ENCODE peak calls at places on chromosomes 12 and 14, in seven cellular contexts. D is right lobe of liver; U is brain microvascular endothelial cell; S is upper lobe of right lung; X is CD8-positive, alpha-beta T cell; N is mammary epithelial cell; V is tibial artery. K is an unnamed sample.

GRCh38 chr14:98138666-98139065 is 1133.3 kb downstream of the BCL11B start:
- DNase-seq in D (no peak), U (no peak), S (no peak), X (peak), N (peak), V (no peak), K (no peak)

GRCh38 chr14:104105071-104105821 is 19.7 kb downstream of the ASPG start:
- DNase-seq in D (peak), U (no peak), S (peak), X (no peak), N (no peak), V (peak), K (no peak)

GRCh38 chr12:22529281-22530060 is 14.9 kb downstream of the C2CD5 start:
- DNase-seq in D (no peak), U (no peak), S (no peak), X (no peak), N (peak), V (no peak), K (no peak)

GRCh38 chr12:38736821-38737220 is 168.6 kb downstream of the CPNE8 start:
- DNase-seq in D (no peak), U (no peak), S (no peak), X (no peak), N (no peak), V (no peak), K (no peak)

GRCh38 chr14:67695394-67695949 is at the start of gene RDH11:
- DNase-seq in D (peak), U (peak), S (peak), X (peak), N (peak), V (peak), K (peak)

GRCh38 chr14:73753887-73754880 is 40.0 kb upstream of the PNMA1 start:
- DNase-seq in D (no peak), U (no peak), S (no peak), X (no peak), N (no peak), V (peak), K (no peak)

GRCh38 chr14:105391541-105391940 is 6.8 kb upstream of the TEX22 start:
- DNase-seq in D (no peak), U (no peak), S (no peak), X (no peak), N (no peak), V (no peak), K (no peak)

GRCh38 chr12:49624919-49625577 is 1.7 kb downstream of the PRPF40B start:
- DNase-seq in D (no peak), U (no peak), S (no peak), X (no peak), N (peak), V (no peak), K (no peak)

GRCh38 chr14:24084439-24084838 is 9.7 kb upstream of the PCK2 start:
- DNase-seq in D (no peak), U (no peak), S (no peak), X (no peak), N (no peak), V (no peak), K (no peak)

GRCh38 chr14:83988274-83988673 is 1541.7 kb upstream of the FLRT2 start:
- DNase-seq in D (no peak), U (no peak), S (no peak), X (no peak), N (no peak), V (no peak), K (peak)

GRCh38 chr12:130698106-130698505 is 18.0 kb downstream of the RIMBP2 start:
- DNase-seq in D (no peak), U (no peak), S (peak), X (no peak), N (no peak), V (peak), K (no peak)

GRCh38 chr12:57713209-57713608 is 19.3 kb downstream of the OS9 start:
- DNase-seq in D (no peak), U (no peak), S (no peak), X (no peak), N (no peak), V (no peak), K (no peak)

GRCh38 chr14:70744631-70745030 is 64.7 kb downstream of the MAP3K9 start:
- DNase-seq in D (no peak), U (no peak), S (no peak), X (no peak), N (no peak), V (no peak), K (no peak)

GRCh38 chr14:74545386-74545785 is 51.8 kb downstream of the ISCA2 start:
- DNase-seq in D (no peak), U (no peak), S (no peak), X (no peak), N (no peak), V (no peak), K (no peak)

GRCh38 chr14:76007852-76008251 is 22.3 kb downstream of the IFT43 start:
- DNase-seq in D (no peak), U (no peak), S (no peak), X (no peak), N (no peak), V (no peak), K (no peak)

GRCh38 chr14:75626857-75627256 is 33.8 kb downstream of the ERG28 start:
- DNase-seq in D (no peak), U (no peak), S (no peak), X (no peak), N (no peak), V (no peak), K (no peak)

GRCh38 chr12:92533280-92533890 is 169.4 kb upstream of the PLEKHG7 start:
- DNase-seq in D (no peak), U (peak), S (no peak), X (no peak), N (no peak), V (no peak), K (peak)

GRCh38 chr14:24063263-24063836 is 8.0 kb upstream of the CPNE6 start:
- DNase-seq in D (no peak), U (no peak), S (no peak), X (no peak), N (no peak), V (no peak), K (no peak)

GRCh38 chr12:63845726-63846125 is 1.2 kb downstream of the SRGAP1 start:
- DNase-seq in D (no peak), U (peak), S (no peak), X (no peak), N (peak), V (no peak), K (no peak)

GRCh38 chr12:97941686-97942354 is 479.2 kb downstream of the RMST start:
- DNase-seq in D (no peak), U (no peak), S (no peak), X (no peak), N (peak), V (no peak), K (no peak)

GRCh38 chr12:124633269-124633953 is 66.0 kb upstream of the NCOR2 start:
- DNase-seq in D (no peak), U (peak), S (no peak), X (no peak), N (peak), V (no peak), K (no peak)

GRCh38 chr12:124635316-124635715 is 67.9 kb upstream of the NCOR2 start:
- DNase-seq in D (no peak), U (no peak), S (no peak), X (no peak), N (no peak), V (no peak), K (no peak)

GRCh38 chr12:124632510-124632909 is 65.1 kb upstream of the NCOR2 start:
- DNase-seq in D (no peak), U (no peak), S (no peak), X (no peak), N (no peak), V (no peak), K (no peak)

GRCh38 chr12:124631681-124632080 is 64.3 kb upstream of the NCOR2 start:
- DNase-seq in D (no peak), U (no peak), S (no peak), X (no peak), N (no peak), V (no peak), K (no peak)

GRCh38 chr12:124633954-124634352 is 66.5 kb upstream of the NCOR2 start:
- DNase-seq in D (no peak), U (no peak), S (no peak), X (no peak), N (no peak), V (no peak), K (no peak)
- H3K4me3 ChIP-seq in D (no peak), U (no peak), S (no peak), X (no peak), N (no peak), V (no peak), K (no peak)

GRCh38 chr12:85283560-85283959 is 3.5 kb downstream of the ALX1 start:
- DNase-seq in D (no peak), U (no peak), S (no peak), X (no peak), N (no peak), V (no peak), K (no peak)
- H3K4me3 ChIP-seq in D (no peak), U (no peak), S (no peak), X (no peak), N (no peak), V (no peak), K (no peak)

GRCh38 chr12:117361905-117362304 is 479 bp upstream of the NOS1 start:
- DNase-seq in D (no peak), U (no peak), S (no peak), X (no peak), N (no peak), V (no peak), K (no peak)

GRCh38 chr12:117359029-117359845 is 2.2 kb downstream of the NOS1 start:
- DNase-seq in D (no peak), U (no peak), S (no peak), X (no peak), N (no peak), V (no peak), K (no peak)

GRCh38 chr12:117360222-117360550 is 1.2 kb downstream of the NOS1 start:
- DNase-seq in D (no peak), U (no peak), S (no peak), X (no peak), N (no peak), V (no peak), K (no peak)

GRCh38 chr12:117361312-117361670 is at the start of gene NOS1:
- DNase-seq in D (no peak), U (no peak), S (no peak), X (no peak), N (no peak), V (no peak), K (no peak)

GRCh38 chr12:117360551-117361311 is 695 bp downstream of the NOS1 start:
- DNase-seq in D (no peak), U (no peak), S (no peak), X (no peak), N (no peak), V (no peak), K (no peak)
- H3K4me3 ChIP-seq in D (no peak), U (no peak), S (peak), X (no peak), N (no peak), V (no peak), K (no peak)

DNA sequence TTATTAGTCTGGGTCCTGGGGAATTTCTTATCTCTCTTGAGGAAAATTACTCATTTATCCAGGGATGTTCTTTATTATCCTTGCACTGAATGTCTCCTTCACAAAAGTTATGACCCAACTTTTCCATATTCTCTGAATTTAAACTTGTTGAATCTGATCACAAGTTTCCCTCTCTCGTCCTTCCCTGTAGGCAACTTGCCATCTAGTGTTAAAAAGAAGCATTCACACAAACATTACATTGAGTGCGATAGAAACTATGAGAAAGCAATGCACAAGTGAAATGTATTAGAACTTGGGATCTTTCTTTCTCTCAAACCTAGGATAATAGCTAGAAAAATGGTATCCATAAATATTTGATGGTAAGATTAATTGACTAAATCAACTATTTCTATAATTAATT is 608.4 kb downstream of the FSCB start:
- DNase-seq in D (no peak), U (no peak), S (no peak), X (no peak), N (no peak), V (no peak), K (no peak)
- H3K4me3 ChIP-seq in D (no peak), U (no peak), S (no peak), X (no peak), N (no peak), V (no peak), K (no peak)

GRCh38 chr14:68814376-68815287 is 21.8 kb upstream of the ZFP36L1 start:
- DNase-seq in D (peak), U (no peak), S (no peak), X (peak), N (peak), V (no peak), K (no peak)
- H3K4me3 ChIP-seq in D (peak), U (no peak), S (peak), X (peak), N (no peak), V (no peak), K (peak)

GRCh38 chr12:113591480-113591971 is 119.9 kb upstream of the LHX5 start:
- DNase-seq in D (peak), U (no peak), S (peak), X (no peak), N (no peak), V (peak), K (no peak)
- H3K4me3 ChIP-seq in D (no peak), U (no peak), S (peak), X (no peak), N (no peak), V (no peak), K (no peak)